ENCODE peak calls at places on chromosomes 13 and 19, in ten cellular contexts. L, H, W, J, M, P, Z, X, F and Y are unnamed samples.

GRCh38 chr19:38697641-38698071 is 46.6 kb downstream of the CAPN12 start:
- DNase-seq in H (no peak), F (no peak), W (no peak), P (no peak), J (no peak), M (no peak), X (no peak), L (no peak), Z (no peak), Y (no peak)

GRCh38 chr19:6890938-6891337 is 3.6 kb downstream of the ADGRE1 start:
- DNase-seq in J (no peak), F (no peak), L (no peak), W (no peak), Z (no peak), H (no peak), X (no peak), M (no peak), P (no peak), Y (no peak)

GRCh38 chr19:18514800-18515682 is 6.8 kb downstream of the ELL start:
- DNase-seq in F (peak), L (no peak), M (no peak), J (peak), W (no peak), H (peak), X (peak), P (peak), Z (no peak), Y (no peak)

GRCh38 chr19:4891066-4891465 is 11.6 kb downstream of the ARRDC5 start:
- DNase-seq in H (no peak), J (no peak), W (no peak), Z (no peak), M (no peak), X (no peak), L (no peak), F (no peak), P (no peak), Y (no peak)

GRCh38 chr19:46944918-46945628 is 74.6 kb upstream of the NPAS1 start:
- DNase-seq in P (peak), W (no peak), X (no peak), F (no peak), H (no peak), Z (no peak), L (no peak), M (peak), J (no peak), Y (peak)

GRCh38 chr19:12665281-12665573 is 1.3 kb downstream of the MAN2B1 start:
- DNase-seq in L (no peak), X (peak), M (no peak), J (peak), W (peak), Z (no peak), P (peak), H (no peak), F (peak), Y (peak)

GRCh38 chr13:52070929-52071523 is 46.5 kb downstream of the UTP14C start:
- DNase-seq in P (no peak), F (no peak), H (peak), W (no peak), X (no peak), L (no peak), Z (no peak), J (peak), M (no peak), Y (no peak)

GRCh38 chr19:35254341-35255297 is 5.8 kb downstream of the LSR start:
- DNase-seq in P (no peak), Z (no peak), M (no peak), F (no peak), L (no peak), H (no peak), X (peak), J (no peak), W (no peak), Y (no peak)

GRCh38 chr19:16288544-16288943 is 36.1 kb upstream of the KLF2 start:
- DNase-seq in P (no peak), X (no peak), L (no peak), H (no peak), Z (no peak), J (no peak), M (no peak), W (no peak), F (no peak), Y (no peak)

GRCh38 chr19:8138201-8138600 is 11.2 kb downstream of the FBN3 start:
- DNase-seq in M (no peak), X (no peak), P (no peak), L (no peak), F (no peak), Z (no peak), W (no peak), H (no peak), J (no peak), Y (no peak)

GRCh38 chr19:1554968-1555801 is 12.9 kb downstream of the MEX3D start:
- DNase-seq in X (no peak), F (no peak), L (no peak), W (no peak), H (no peak), J (no peak), M (no peak), Z (no peak), P (no peak), Y (no peak)

GRCh38 chr19:2289714-2290435 is 7.9 kb upstream of the PEAK3 start:
- DNase-seq in H (no peak), P (peak), M (peak), F (peak), W (peak), L (no peak), Z (no peak), J (peak), X (peak), Y (peak)

GRCh38 chr13:43579321-43579720 is 207.5 kb downstream of the ENOX1 start:
- DNase-seq in J (no peak), H (no peak), Z (no peak), P (no peak), M (no peak), F (no peak), W (no peak), X (no peak), L (no peak), Y (no peak)

GRCh38 chr13:28582225-28582891 is 76.6 kb upstream of the POMP start:
- DNase-seq in H (no peak), Z (no peak), X (no peak), F (no peak), P (no peak), L (no peak), J (peak), M (no peak), W (no peak), Y (no peak)

GRCh38 chr13:50682966-50683365 is 160.5 kb downstream of the DLEU7 start:
- DNase-seq in Z (no peak), X (no peak), L (no peak), M (no peak), J (no peak), H (no peak), F (no peak), P (no peak), W (no peak), Y (no peak)

GRCh38 chr19:48989701-48990291 is 3.3 kb downstream of the GYS1 start:
- DNase-seq in L (no peak), J (no peak), M (no peak), X (no peak), P (no peak), Z (no peak), H (no peak), W (no peak), F (no peak), Y (no peak)

GRCh38 chr13:90926459-90926858 is 421.0 kb upstream of the MIR17HG start:
- DNase-seq in J (no peak), X (no peak), H (no peak), W (no peak), F (no peak), P (no peak), L (no peak), M (no peak), Z (no peak), Y (no peak)

GRCh38 chr13:72864142-72865035 is 82.5 kb downstream of the PIBF1 start:
- DNase-seq in H (no peak), J (no peak), P (no peak), F (no peak), W (peak), Z (no peak), M (no peak), X (no peak), L (no peak), Y (no peak)

GRCh38 chr13:40146586-40147240 is 491.3 kb downstream of the COG6 start:
- DNase-seq in Z (no peak), P (no peak), H (no peak), J (no peak), F (no peak), W (no peak), M (no peak), X (no peak), L (no peak), Y (no peak)

GRCh38 chr13:107827840-107828549 is 387.3 kb downstream of the LIG4 start:
- DNase-seq in X (no peak), H (no peak), P (no peak), J (no peak), Z (no peak), F (no peak), L (no peak), W (no peak), M (no peak), Y (no peak)

GRCh38 chr13:50393641-50394040 is 378.4 kb downstream of the KCNRG start:
- DNase-seq in W (no peak), H (no peak), Z (no peak), J (no peak), F (no peak), X (no peak), M (peak), P (no peak), L (no peak), Y (no peak)

DNA sequence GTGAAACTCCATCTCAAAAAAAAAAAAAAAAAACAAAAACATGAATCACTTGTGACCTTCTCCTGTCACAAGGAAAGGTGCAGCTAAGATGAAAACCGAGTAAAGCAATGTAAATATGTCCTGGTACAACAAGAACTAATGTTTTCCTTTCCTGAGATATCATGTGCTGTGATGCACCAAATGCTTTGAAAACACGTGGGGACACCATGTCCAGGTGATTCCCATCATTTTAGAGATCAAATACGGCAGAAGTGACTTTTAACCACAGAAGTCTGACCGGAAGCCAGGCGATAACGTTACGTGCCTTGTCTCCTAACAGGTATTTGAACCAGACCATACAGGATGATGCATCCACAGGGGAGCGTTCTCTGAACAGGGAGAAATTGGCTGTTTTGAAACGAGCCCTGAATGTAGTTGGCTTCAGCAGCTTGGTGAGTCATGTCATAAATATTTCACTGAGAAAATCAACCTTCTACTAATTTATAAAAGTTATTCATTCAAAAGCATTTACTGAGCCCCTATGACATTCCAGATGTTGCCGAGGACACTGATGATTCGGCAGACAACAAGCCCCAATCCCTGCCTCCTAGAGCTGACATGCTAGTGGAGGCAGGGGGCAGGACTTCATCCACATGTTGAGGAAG is 328.1 kb downstream of the MYO16 start:
- DNase-seq in M (peak), Z (peak), J (no peak), P (no peak), W (no peak), H (no peak), X (no peak), F (no peak), L (no peak), Y (no peak)
- TF ChIP-seq POLR2AphosphoS5 in M (no peak), Z (no peak), J (no peak), P (no peak), W (no peak), H (no peak), X (no peak), F (no peak), L (no peak), Y (no peak)

GRCh38 chr13:104204177-104204576 is 1138.0 kb upstream of the SLC10A2 start:
- DNase-seq in M (peak), Z (no peak), H (no peak), W (no peak), L (no peak), J (no peak), X (no peak), F (no peak), P (no peak), Y (no peak)
- TF ChIP-seq CTCF in M (peak), Z (no peak), H (no peak), W (peak), L (no peak), J (peak), X (no peak), F (no peak), P (no peak), Y (no peak)

GRCh38 chr19:10817291-10818038 is 18.5 kb downstream of the TMED1 start:
- DNase-seq in M (peak), W (no peak), Z (no peak), J (no peak), X (no peak), H (no peak), F (peak), P (peak), L (no peak), Y (peak)
- TF ChIP-seq POLR2AphosphoS5 in M (no peak), W (no peak), Z (no peak), J (no peak), X (peak), H (no peak), F (no peak), P (no peak), L (no peak), Y (peak)

GRCh38 chr19:34243876-34244578 is 10.3 kb upstream of the GARRE1 start:
- DNase-seq in P (peak), M (no peak), L (no peak), J (no peak), W (no peak), Z (no peak), H (no peak), X (no peak), F (no peak), Y (peak)

GRCh38 chr19:34244611-34245299 is 9.6 kb upstream of the GARRE1 start:
- DNase-seq in M (no peak), H (peak), W (no peak), F (no peak), L (no peak), Z (no peak), J (no peak), X (no peak), P (peak), Y (no peak)

GRCh38 chr19:34237939-34238338 is 16.4 kb upstream of the GARRE1 start:
- DNase-seq in Z (no peak), H (no peak), M (no peak), J (no peak), X (no peak), L (no peak), W (no peak), P (no peak), F (no peak), Y (no peak)

GRCh38 chr19:34237283-34237682 is 17.1 kb upstream of the GARRE1 start:
- DNase-seq in X (no peak), H (no peak), P (no peak), F (no peak), Z (no peak), W (no peak), L (no peak), J (no peak), M (no peak), Y (no peak)

GRCh38 chr19:34241513-34242337 is 12.6 kb upstream of the GARRE1 start:
- DNase-seq in Z (no peak), W (no peak), J (peak), M (peak), L (no peak), X (no peak), F (peak), P (peak), H (peak), Y (peak)
- TF ChIP-seq CTCF in Z (peak), W (peak), J (no peak), M (peak), L (no peak), X (no peak), F (no peak), P (peak), H (peak), Y (no peak)

DNA sequence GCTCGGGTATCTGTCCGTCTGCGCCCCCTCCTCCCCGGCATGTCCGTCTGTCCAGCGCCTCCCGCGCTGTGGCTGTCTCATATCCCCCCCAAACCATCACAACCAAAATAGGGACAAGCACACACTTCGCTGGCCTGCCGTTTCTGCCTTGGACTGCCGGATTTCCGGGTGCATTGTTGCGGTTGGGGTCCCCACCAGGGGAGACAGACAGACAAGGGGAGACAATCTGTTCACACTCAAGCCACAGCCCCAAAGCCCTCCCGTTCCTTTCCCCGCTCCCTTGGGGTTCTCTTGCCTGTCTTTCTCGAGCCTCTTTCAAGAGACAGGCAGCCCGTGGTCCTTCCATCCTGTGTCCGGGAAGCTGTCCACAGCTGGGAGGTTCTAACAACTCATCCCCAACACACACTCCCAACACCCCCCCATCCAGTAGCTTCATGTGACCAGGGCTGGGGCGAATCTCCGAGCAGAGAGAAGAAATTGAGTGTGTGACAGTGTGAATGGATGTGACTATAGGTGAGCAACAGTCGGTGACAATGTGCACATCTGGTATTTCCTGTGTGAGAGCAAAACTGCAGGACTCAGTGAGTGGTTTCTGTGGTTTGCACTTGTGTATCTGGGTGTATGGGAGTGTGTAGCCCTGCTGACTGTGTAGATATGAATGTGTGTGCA is 16.5 kb upstream of the FOSB start:
- DNase-seq in H (no peak), W (no peak), P (peak), X (no peak), F (peak), M (peak), Z (no peak), L (no peak), J (peak), Y (no peak)
- TF ChIP-seq POLR2AphosphoS5 in H (no peak), W (no peak), P (no peak), X (no peak), F (no peak), M (no peak), Z (no peak), L (no peak), J (no peak), Y (peak)

GRCh38 chr19:42293966-42294365 is 8.0 kb upstream of the PRR19 start:
- DNase-seq in Z (no peak), P (no peak), H (no peak), J (no peak), L (no peak), X (no peak), M (no peak), W (no peak), F (no peak), Y (no peak)

GRCh38 chr19:42294471-42295137 is 7.3 kb upstream of the PRR19 start:
- DNase-seq in L (no peak), Z (no peak), J (no peak), H (no peak), F (no peak), W (no peak), P (no peak), M (no peak), X (no peak), Y (no peak)

GRCh38 chr19:42297034-42297433 is 4.9 kb upstream of the PRR19 start:
- DNase-seq in J (no peak), H (no peak), X (no peak), P (no peak), M (no peak), Z (no peak), F (no peak), W (no peak), L (no peak), Y (no peak)

GRCh38 chr19:42295831-42296525 is 6.0 kb upstream of the PRR19 start:
- DNase-seq in X (peak), L (no peak), H (peak), P (peak), Z (peak), F (peak), W (peak), J (peak), M (peak), Y (peak)

DNA sequence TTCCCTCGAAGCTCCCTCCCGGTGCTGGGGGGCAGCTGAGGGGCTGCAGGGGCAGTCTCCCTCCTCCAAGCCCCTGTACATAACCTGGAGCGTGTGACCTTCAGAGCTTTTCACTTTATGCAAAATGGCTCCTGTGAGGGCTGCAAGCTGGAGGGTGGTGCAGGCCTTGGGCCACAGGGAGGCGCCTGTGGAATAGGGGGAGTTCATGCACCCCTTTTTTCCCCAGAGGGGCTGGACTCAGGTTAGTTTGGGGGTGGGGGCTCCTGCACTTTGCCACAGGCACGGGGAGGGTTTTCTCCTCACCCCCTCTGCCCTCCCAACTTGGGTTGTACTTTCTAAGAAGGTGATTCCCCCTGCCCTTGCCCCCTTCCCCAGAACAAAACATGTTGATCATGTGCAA is 6.6 kb upstream of the PRR19 start:
- DNase-seq in H (no peak), X (no peak), M (no peak), F (no peak), L (no peak), P (no peak), W (no peak), J (no peak), Z (no peak), Y (no peak)
- TF ChIP-seq CTCF in H (no peak), X (no peak), M (peak), F (no peak), L (no peak), P (no peak), W (no peak), J (no peak), Z (no peak), Y (no peak)